ENCODE peak calls at places on chromosomes 13 and 19, in four cellular contexts. T, Q, P and D are unnamed samples.

GRCh38 chr13:30256713-30257432 is 50.5 kb downstream of the KATNAL1 start:
- DNase-seq in T (peak), Q (no peak), P (no peak), D (no peak)

GRCh38 chr13:94093652-94094310 is 385.7 kb downstream of the DCT start:
- DNase-seq in T (no peak), Q (no peak), P (no peak), D (no peak)

GRCh38 chr19:1685046-1685445 is 32.6 kb upstream of the TCF3 start:
- DNase-seq in T (no peak), Q (no peak), P (no peak), D (no peak)

GRCh38 chr13:35411059-35411744 is 65.3 kb downstream of the MAB21L1 start:
- DNase-seq in T (no peak), Q (no peak), P (no peak), D (no peak)

GRCh38 chr19:47444388-47444821 is 25.1 kb upstream of the MEIS3 start:
- DNase-seq in T (no peak), Q (no peak), P (no peak), D (peak)

GRCh38 chr13:84080748-84081530 is 198.7 kb upstream of the SLITRK1 start:
- DNase-seq in T (no peak), Q (no peak), P (no peak), D (no peak)

GRCh38 chr19:3441089-3441985 is 39.0 kb downstream of the SMIM24 start:
- DNase-seq in T (no peak), Q (no peak), P (no peak), D (no peak)

GRCh38 chr19:18650468-18651001 is 13.7 kb downstream of the KLHL26 start:
- DNase-seq in T (no peak), Q (peak), P (peak), D (no peak)

GRCh38 chr19:50344661-50345318 is 15.6 kb upstream of the KCNC3 start:
- DNase-seq in T (no peak), Q (no peak), P (no peak), D (no peak)

GRCh38 chr19:29845576-29846176 is 33.9 kb downstream of the CCNE1 start:
- DNase-seq in T (peak), Q (peak), P (no peak), D (peak)

GRCh38 chr19:16416574-16416973 is 55.2 kb downstream of the EPS15L1 start:
- DNase-seq in T (no peak), Q (no peak), P (no peak), D (no peak)

GRCh38 chr19:18231775-18232174 is 5.5 kb upstream of the PDE4C start:
- DNase-seq in T (no peak), Q (no peak), P (no peak), D (no peak)

GRCh38 chr13:94123543-94123942 is 355.9 kb downstream of the DCT start:
- DNase-seq in T (no peak), Q (no peak), P (no peak), D (no peak)

GRCh38 chr13:27679896-27680295 is 58.2 kb downstream of the POLR1D start:
- DNase-seq in T (no peak), Q (no peak), P (no peak), D (no peak)

GRCh38 chr19:14369399-14370168 is 11.7 kb upstream of the ADGRE5 start:
- DNase-seq in T (no peak), Q (no peak), P (no peak), D (peak)

GRCh38 chr13:35838356-35838755 is 292.8 kb downstream of the DCLK1 start:
- DNase-seq in T (no peak), Q (no peak), P (no peak), D (no peak)

GRCh38 chr13:114131581-114132418 is 623 bp downstream of the RASA3 start:
- DNase-seq in T (peak), Q (no peak), P (no peak), D (peak)

GRCh38 chr13:63910406-63910957 is 2494.8 kb upstream of the PCDH20 start:
- DNase-seq in T (peak), Q (no peak), P (no peak), D (no peak)

GRCh38 chr19:34430738-34431625 is 2.8 kb downstream of the UBA2 start:
- DNase-seq in T (peak), Q (no peak), P (no peak), D (peak)

GRCh38 chr13:110006304-110006703 is 219.9 kb upstream of the IRS2 start:
- DNase-seq in T (peak), Q (no peak), P (no peak), D (no peak)

GRCh38 chr13:61414686-61415664 is 674 bp downstream of the PCDH20 start:
- DNase-seq in T (peak), Q (no peak), P (no peak), D (no peak)

GRCh38 chr19:1862424-1863307 is 713 bp downstream of the KLF16 start:
- DNase-seq in T (peak), Q (no peak), P (no peak), D (peak)

GRCh38 chr13:98979012-98979411 is 1.1 kb upstream of the DOCK9 start:
- DNase-seq in T (no peak), Q (no peak), P (no peak), D (no peak)

GRCh38 chr19:42125536-42125935 is 6.7 kb downstream of the POU2F2 start:
- DNase-seq in T (no peak), Q (no peak), P (no peak), D (no peak)

GRCh38 chr13:71854401-71854800 is 12.6 kb downstream of the DACH1 start:
- DNase-seq in T (no peak), Q (no peak), P (no peak), D (no peak)

GRCh38 chr19:3408996-3409345 is 42.6 kb downstream of the NFIC start:
- DNase-seq in T (no peak), Q (no peak), P (no peak), D (no peak)

GRCh38 chr13:52599037-52599852 is 43.0 kb upstream of the HNRNPA1L2 start:
- DNase-seq in T (no peak), Q (no peak), P (no peak), D (peak)

GRCh38 chr13:19794552-19795143 is 11.9 kb upstream of the PSPC1 start:
- DNase-seq in T (no peak), Q (no peak), P (no peak), D (no peak)

GRCh38 chr13:27869436-27870090 is 50.2 kb upstream of the PDX1 start:
- DNase-seq in T (no peak), Q (no peak), P (no peak), D (no peak)